ENCODE peak calls at places on chromosomes 6 and 20, in ten cellular contexts. One of them, this sample, is unnamed.

GRCh38 chr20:33373735-33374605 is 27.3 kb downstream of the CDK5RAP1 start:
- DNase-seq in cardiac fibroblast: peak
- DNase-seq in lower lobe of right lung: no peak
- DNase-seq in GM12865: no peak
- DNase-seq in astrocyte of the spinal cord: peak
- DNase-seq in mammary epithelial cell: peak
- DNase-seq in A549: peak
- DNase-seq in fibroblast of lung: peak
- DNase-seq in psoas muscle: no peak
- DNase-seq in bronchial epithelial cell: peak
- DNase-seq in this sample: peak

GRCh38 chr6:2940851-2941250 is 30.5 kb downstream of the SERPINB6 start:
- DNase-seq in cardiac fibroblast: no peak
- DNase-seq in lower lobe of right lung: no peak
- DNase-seq in GM12865: no peak
- DNase-seq in astrocyte of the spinal cord: no peak
- DNase-seq in mammary epithelial cell: no peak
- DNase-seq in A549: no peak
- DNase-seq in fibroblast of lung: no peak
- DNase-seq in psoas muscle: no peak
- DNase-seq in bronchial epithelial cell: no peak
- DNase-seq in this sample: no peak

GRCh38 chr6:124536792-124537191 is 425.4 kb upstream of the RNF217 start:
- DNase-seq in cardiac fibroblast: peak
- DNase-seq in lower lobe of right lung: no peak
- DNase-seq in GM12865: no peak
- DNase-seq in astrocyte of the spinal cord: peak
- DNase-seq in mammary epithelial cell: no peak
- DNase-seq in A549: no peak
- DNase-seq in fibroblast of lung: peak
- DNase-seq in psoas muscle: no peak
- DNase-seq in bronchial epithelial cell: no peak
- DNase-seq in this sample: peak

GRCh38 chr6:436308-437041 is 44.9 kb downstream of the IRF4 start:
- DNase-seq in cardiac fibroblast: peak
- DNase-seq in lower lobe of right lung: no peak
- DNase-seq in GM12865: peak
- DNase-seq in astrocyte of the spinal cord: peak
- DNase-seq in mammary epithelial cell: no peak
- DNase-seq in A549: no peak
- DNase-seq in fibroblast of lung: peak
- DNase-seq in psoas muscle: no peak
- DNase-seq in bronchial epithelial cell: no peak
- DNase-seq in this sample: peak

GRCh38 chr6:134921980-134922313 is 28.0 kb downstream of the ALDH8A1 start:
- DNase-seq in cardiac fibroblast: no peak
- DNase-seq in lower lobe of right lung: no peak
- DNase-seq in GM12865: no peak
- DNase-seq in astrocyte of the spinal cord: no peak
- DNase-seq in mammary epithelial cell: no peak
- DNase-seq in A549: no peak
- DNase-seq in fibroblast of lung: peak
- DNase-seq in psoas muscle: no peak
- DNase-seq in bronchial epithelial cell: no peak
- DNase-seq in this sample: peak

GRCh38 chr20:32363492-32363891 is 5.4 kb downstream of the ASXL1 start:
- DNase-seq in cardiac fibroblast: no peak
- DNase-seq in lower lobe of right lung: no peak
- DNase-seq in GM12865: no peak
- DNase-seq in astrocyte of the spinal cord: no peak
- DNase-seq in mammary epithelial cell: no peak
- DNase-seq in A549: no peak
- DNase-seq in fibroblast of lung: no peak
- DNase-seq in psoas muscle: no peak
- DNase-seq in bronchial epithelial cell: no peak
- DNase-seq in this sample: no peak

GRCh38 chr6:161318456-161318855 is 44.6 kb upstream of the AGPAT4 start:
- DNase-seq in cardiac fibroblast: no peak
- DNase-seq in lower lobe of right lung: no peak
- DNase-seq in GM12865: no peak
- DNase-seq in astrocyte of the spinal cord: no peak
- DNase-seq in mammary epithelial cell: peak
- DNase-seq in A549: no peak
- DNase-seq in fibroblast of lung: no peak
- DNase-seq in psoas muscle: no peak
- DNase-seq in bronchial epithelial cell: no peak
- DNase-seq in this sample: no peak

GRCh38 chr6:90411292-90411781 is 114.7 kb upstream of the BACH2 start:
- DNase-seq in cardiac fibroblast: no peak
- DNase-seq in lower lobe of right lung: no peak
- DNase-seq in GM12865: peak
- DNase-seq in astrocyte of the spinal cord: no peak
- DNase-seq in mammary epithelial cell: peak
- DNase-seq in A549: no peak
- DNase-seq in fibroblast of lung: peak
- DNase-seq in psoas muscle: no peak
- DNase-seq in bronchial epithelial cell: peak
- DNase-seq in this sample: peak

GRCh38 chr20:5774438-5774837 is 24.2 kb downstream of the SHLD1 start:
- DNase-seq in cardiac fibroblast: no peak
- DNase-seq in lower lobe of right lung: no peak
- DNase-seq in GM12865: no peak
- DNase-seq in astrocyte of the spinal cord: no peak
- DNase-seq in mammary epithelial cell: no peak
- DNase-seq in A549: no peak
- DNase-seq in fibroblast of lung: no peak
- DNase-seq in psoas muscle: no peak
- DNase-seq in bronchial epithelial cell: no peak
- DNase-seq in this sample: no peak

GRCh38 chr6:27890351-27891299 is 21.6 kb downstream of the OR2B2 start:
- DNase-seq in cardiac fibroblast: peak
- DNase-seq in lower lobe of right lung: peak
- DNase-seq in GM12865: peak
- DNase-seq in astrocyte of the spinal cord: peak
- DNase-seq in mammary epithelial cell: peak
- DNase-seq in A549: peak
- DNase-seq in fibroblast of lung: peak
- DNase-seq in psoas muscle: peak
- DNase-seq in bronchial epithelial cell: peak
- DNase-seq in this sample: peak

GRCh38 chr6:5104667-5105066 is 19.5 kb downstream of the PPP1R3G start:
- DNase-seq in cardiac fibroblast: no peak
- DNase-seq in lower lobe of right lung: no peak
- DNase-seq in GM12865: no peak
- DNase-seq in astrocyte of the spinal cord: no peak
- DNase-seq in mammary epithelial cell: no peak
- DNase-seq in A549: no peak
- DNase-seq in fibroblast of lung: no peak
- DNase-seq in psoas muscle: no peak
- DNase-seq in bronchial epithelial cell: no peak
- DNase-seq in this sample: no peak

GRCh38 chr6:48834706-48835105 is 628.3 kb downstream of the MMUT start:
- DNase-seq in cardiac fibroblast: peak
- DNase-seq in lower lobe of right lung: no peak
- DNase-seq in GM12865: no peak
- DNase-seq in astrocyte of the spinal cord: no peak
- DNase-seq in mammary epithelial cell: no peak
- DNase-seq in A549: no peak
- DNase-seq in fibroblast of lung: peak
- DNase-seq in psoas muscle: no peak
- DNase-seq in bronchial epithelial cell: no peak
- DNase-seq in this sample: peak

GRCh38 chr6:24357336-24358218 is at the start of gene DCDC2:
- DNase-seq in cardiac fibroblast: peak
- DNase-seq in lower lobe of right lung: peak
- DNase-seq in GM12865: peak
- DNase-seq in astrocyte of the spinal cord: no peak
- DNase-seq in mammary epithelial cell: peak
- DNase-seq in A549: peak
- DNase-seq in fibroblast of lung: peak
- DNase-seq in psoas muscle: peak
- DNase-seq in bronchial epithelial cell: peak
- DNase-seq in this sample: peak

GRCh38 chr20:59771506-59772372 is 161.7 kb downstream of the SYCP2 start:
- DNase-seq in cardiac fibroblast: no peak
- DNase-seq in lower lobe of right lung: no peak
- DNase-seq in GM12865: no peak
- DNase-seq in astrocyte of the spinal cord: no peak
- DNase-seq in mammary epithelial cell: no peak
- DNase-seq in A549: no peak
- DNase-seq in fibroblast of lung: no peak
- DNase-seq in psoas muscle: no peak
- DNase-seq in bronchial epithelial cell: no peak
- DNase-seq in this sample: no peak

GRCh38 chr6:143450453-143451362 is at the start of the genes ADAT2 and PEX3:
- DNase-seq in cardiac fibroblast: peak
- DNase-seq in lower lobe of right lung: peak
- DNase-seq in GM12865: peak
- DNase-seq in astrocyte of the spinal cord: peak
- DNase-seq in mammary epithelial cell: peak
- DNase-seq in A549: peak
- DNase-seq in fibroblast of lung: peak
- DNase-seq in psoas muscle: peak
- DNase-seq in bronchial epithelial cell: peak
- DNase-seq in this sample: peak

GRCh38 chr20:21162631-21163030 is 36.7 kb downstream of the KIZ start:
- DNase-seq in cardiac fibroblast: no peak
- DNase-seq in lower lobe of right lung: no peak
- DNase-seq in GM12865: no peak
- DNase-seq in astrocyte of the spinal cord: no peak
- DNase-seq in mammary epithelial cell: peak
- DNase-seq in A549: no peak
- DNase-seq in fibroblast of lung: no peak
- DNase-seq in psoas muscle: no peak
- DNase-seq in bronchial epithelial cell: peak
- DNase-seq in this sample: no peak

GRCh38 chr20:17752452-17752851 is 52.7 kb downstream of the BANF2 start:
- DNase-seq in cardiac fibroblast: no peak
- DNase-seq in lower lobe of right lung: no peak
- DNase-seq in GM12865: no peak
- DNase-seq in astrocyte of the spinal cord: no peak
- DNase-seq in mammary epithelial cell: no peak
- DNase-seq in A549: no peak
- DNase-seq in fibroblast of lung: no peak
- DNase-seq in psoas muscle: no peak
- DNase-seq in bronchial epithelial cell: no peak
- DNase-seq in this sample: no peak
- H3K4me3 ChIP-seq in cardiac fibroblast: no peak
- H3K4me3 ChIP-seq in lower lobe of right lung: no peak
- H3K4me3 ChIP-seq in GM12865: no peak
- H3K4me3 ChIP-seq in astrocyte of the spinal cord: no peak
- H3K4me3 ChIP-seq in mammary epithelial cell: no peak
- H3K4me3 ChIP-seq in A549: no peak
- H3K4me3 ChIP-seq in fibroblast of lung: no peak
- H3K4me3 ChIP-seq in psoas muscle: no peak
- H3K4me3 ChIP-seq in bronchial epithelial cell: no peak
- H3K4me3 ChIP-seq in this sample: no peak

DNA sequence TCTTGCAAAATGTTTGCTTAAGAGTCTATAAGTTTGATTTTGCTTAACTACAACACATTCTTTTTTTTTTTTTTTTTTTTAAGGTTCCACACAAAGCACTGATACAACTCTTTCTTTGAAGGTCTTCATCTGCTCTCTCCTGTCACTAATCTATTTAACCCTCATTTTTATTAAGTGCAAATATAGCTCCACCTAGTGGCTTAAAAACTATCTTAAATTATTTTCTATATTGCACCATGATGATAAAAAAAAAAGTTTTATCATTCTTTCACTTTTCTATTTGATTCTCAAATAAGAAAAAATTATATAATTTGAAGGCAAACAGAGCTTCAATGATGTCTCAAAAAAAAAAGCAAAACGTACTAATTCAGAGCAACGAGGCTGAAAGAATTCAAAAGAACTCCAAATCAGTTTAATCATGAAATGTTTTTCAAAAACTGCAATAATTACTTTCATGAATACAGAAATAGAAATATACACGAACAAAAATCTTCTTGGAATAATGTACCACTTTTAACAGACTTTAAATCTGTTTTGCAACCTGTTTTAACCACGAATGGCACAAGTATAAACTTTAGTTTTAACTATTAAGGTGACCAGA is 12.8 kb downstream of the ESF1 start:
- DNase-seq in cardiac fibroblast: peak
- DNase-seq in lower lobe of right lung: no peak
- DNase-seq in GM12865: no peak
- DNase-seq in astrocyte of the spinal cord: peak
- DNase-seq in mammary epithelial cell: no peak
- DNase-seq in A549: peak
- DNase-seq in fibroblast of lung: peak
- DNase-seq in psoas muscle: no peak
- DNase-seq in bronchial epithelial cell: peak
- DNase-seq in this sample: peak
- TF ChIP-seq CTCF in cardiac fibroblast: peak
- TF ChIP-seq CTCF in lower lobe of right lung: peak
- TF ChIP-seq CTCF in GM12865: peak
- TF ChIP-seq CTCF in astrocyte of the spinal cord: peak
- TF ChIP-seq CTCF in mammary epithelial cell: peak
- TF ChIP-seq CTCF in A549: peak
- TF ChIP-seq CTCF in fibroblast of lung: peak
- TF ChIP-seq CTCF in psoas muscle: peak
- TF ChIP-seq CTCF in bronchial epithelial cell: peak
- TF ChIP-seq CTCF in this sample: peak

DNA sequence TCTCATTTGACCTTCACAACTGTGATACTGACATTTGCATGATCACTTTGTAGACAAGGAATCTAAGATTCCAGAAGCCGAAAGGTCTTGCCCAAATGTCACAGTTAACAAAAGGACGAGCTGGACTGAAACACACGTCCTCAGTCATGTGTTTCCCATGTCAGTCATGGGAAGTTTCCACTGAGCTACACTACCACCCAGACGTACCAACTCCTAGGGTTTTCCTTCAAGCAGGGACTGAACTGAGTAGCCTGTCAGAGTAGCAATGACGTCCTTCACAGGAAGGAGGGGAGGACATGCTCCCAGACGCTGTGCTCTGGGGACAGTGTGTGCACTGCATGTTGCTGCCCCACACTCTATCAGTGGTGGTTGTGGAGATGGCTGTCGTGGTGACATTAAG is 215.8 kb upstream of the SMLR1 start:
- DNase-seq in cardiac fibroblast: no peak
- DNase-seq in lower lobe of right lung: no peak
- DNase-seq in GM12865: no peak
- DNase-seq in astrocyte of the spinal cord: no peak
- DNase-seq in mammary epithelial cell: no peak
- DNase-seq in A549: no peak
- DNase-seq in fibroblast of lung: no peak
- DNase-seq in psoas muscle: no peak
- DNase-seq in bronchial epithelial cell: no peak
- DNase-seq in this sample: no peak
- H3K4me3 ChIP-seq in cardiac fibroblast: no peak
- H3K4me3 ChIP-seq in lower lobe of right lung: no peak
- H3K4me3 ChIP-seq in GM12865: no peak
- H3K4me3 ChIP-seq in astrocyte of the spinal cord: no peak
- H3K4me3 ChIP-seq in mammary epithelial cell: no peak
- H3K4me3 ChIP-seq in A549: no peak
- H3K4me3 ChIP-seq in fibroblast of lung: no peak
- H3K4me3 ChIP-seq in psoas muscle: no peak
- H3K4me3 ChIP-seq in bronchial epithelial cell: no peak
- H3K4me3 ChIP-seq in this sample: no peak

GRCh38 chr6:69489970-69490369 is 306.8 kb downstream of the LMBRD1 start:
- DNase-seq in cardiac fibroblast: no peak
- DNase-seq in lower lobe of right lung: no peak
- DNase-seq in GM12865: no peak
- DNase-seq in astrocyte of the spinal cord: no peak
- DNase-seq in mammary epithelial cell: no peak
- DNase-seq in A549: no peak
- DNase-seq in fibroblast of lung: no peak
- DNase-seq in psoas muscle: no peak
- DNase-seq in bronchial epithelial cell: no peak
- DNase-seq in this sample: no peak

GRCh38 chr6:69487688-69488087 is 309.1 kb downstream of the LMBRD1 start:
- DNase-seq in cardiac fibroblast: peak
- DNase-seq in lower lobe of right lung: no peak
- DNase-seq in GM12865: peak
- DNase-seq in astrocyte of the spinal cord: no peak
- DNase-seq in mammary epithelial cell: no peak
- DNase-seq in A549: no peak
- DNase-seq in fibroblast of lung: no peak
- DNase-seq in psoas muscle: no peak
- DNase-seq in bronchial epithelial cell: no peak
- DNase-seq in this sample: peak
- TF ChIP-seq CTCF in cardiac fibroblast: peak
- TF ChIP-seq CTCF in lower lobe of right lung: no peak
- TF ChIP-seq CTCF in GM12865: peak
- TF ChIP-seq CTCF in astrocyte of the spinal cord: peak
- TF ChIP-seq CTCF in mammary epithelial cell: peak
- TF ChIP-seq CTCF in A549: peak
- TF ChIP-seq CTCF in fibroblast of lung: no peak
- TF ChIP-seq CTCF in psoas muscle: peak
- TF ChIP-seq CTCF in bronchial epithelial cell: no peak
- TF ChIP-seq CTCF in this sample: peak

This sample was measured in choroid plexus epithelial cell.